ENCODE peak calls at places on chromosomes 13 and 19, in nine cellular contexts. F is CD8-positive, alpha-beta memory T cell; P is HL-60; I is CD4-positive, CD25-positive, alpha-beta regulatory T cell; C is effector memory CD4-positive, alpha-beta T cell; X is CD8-positive, alpha-beta T cell; K is stomach; D is tibial artery; L is mammary epithelial cell. R is an unnamed sample.

GRCh38 chr13:111165611-111166010 is 50.5 kb downstream of the ARHGEF7 start:
- DNase-seq in F (no peak), X (no peak), L (no peak), P (no peak), K (no peak), D (no peak), I (no peak), C (no peak), R (no peak)

GRCh38 chr19:58553799-58554493 is 959 bp downstream of the CHMP2A start:
- DNase-seq in F (no peak), I (no peak), C (no peak), K (no peak), L (no peak), X (no peak), P (no peak), D (no peak), R (no peak)

GRCh38 chr19:35120492-35120891 is 4.9 kb downstream of the FXYD3 start:
- DNase-seq in K (no peak), F (no peak), I (no peak), P (no peak), X (no peak), D (peak; percentile 60), C (no peak), L (peak; percentile 98), R (no peak)

GRCh38 chr13:114016321-114017027 is 42.6 kb upstream of the C13orf46 start:
- DNase-seq in P (no peak), X (no peak), L (no peak), F (no peak), K (no peak), I (no peak), C (no peak), D (no peak), R (no peak)

GRCh38 chr13:27132538-27132937 is 39.1 kb downstream of the USP12 start:
- DNase-seq in C (no peak), X (no peak), D (no peak), K (no peak), F (no peak), P (no peak), I (no peak), L (no peak), R (no peak)

GRCh38 chr13:95779522-95779921 is 102.6 kb downstream of the DNAJC3 start:
- DNase-seq in P (no peak), X (no peak), K (no peak), I (no peak), F (no peak), L (no peak), C (no peak), D (no peak), R (no peak)

GRCh38 chr13:44470623-44471562 is 97.3 kb downstream of the SERP2 start:
- DNase-seq in C (no peak), I (peak; percentile 24), P (no peak), K (no peak), L (no peak), X (no peak), D (no peak), F (no peak), R (no peak)

GRCh38 chr19:18675779-18676178 is 7.7 kb upstream of the CRTC1 start:
- DNase-seq in K (no peak), X (peak; percentile 22), C (no peak), L (no peak), I (peak; percentile 17), D (no peak), P (no peak), F (no peak), R (no peak)

GRCh38 chr19:10797541-10798256 is 38.3 kb downstream of the TMED1 start:
- DNase-seq in K (no peak), I (peak; percentile 78), X (peak; percentile 86), L (no peak), C (peak; percentile 82), F (peak; percentile 85), P (no peak), D (no peak), R (peak; percentile 6)

GRCh38 chr19:35216833-35217707 is 11.5 kb downstream of the FAM187B start:
- DNase-seq in F (no peak), K (peak; percentile 60), P (no peak), L (peak; percentile 40), X (peak; percentile 40), C (peak; percentile 27), D (peak; percentile 52), I (peak; percentile 61), R (no peak)

GRCh38 chr19:41924151-41925145 is 3.8 kb downstream of the ERFL start:
- DNase-seq in P (no peak), F (no peak), L (no peak), X (no peak), D (no peak), C (no peak), I (no peak), K (no peak), R (no peak)

GRCh38 chr19:50046649-50047503 is 21.1 kb downstream of the ZNF473 start:
- DNase-seq in K (peak; percentile 29), F (peak; percentile 37), C (peak; percentile 29), X (peak; percentile 64), I (peak; percentile 41), L (no peak), D (peak; percentile 66), P (no peak), R (peak; percentile 6)

GRCh38 chr19:50047686-50048085 is 21.9 kb downstream of the ZNF473 start:
- DNase-seq in X (no peak), C (no peak), D (no peak), P (no peak), L (no peak), I (no peak), F (no peak), K (no peak), R (no peak)

GRCh38 chr19:50051964-50052363 is 26.2 kb downstream of the ZNF473 start:
- DNase-seq in K (no peak), C (no peak), F (no peak), X (no peak), I (no peak), P (no peak), L (no peak), D (no peak), R (no peak)

GRCh38 chr19:50053119-50053518 is 27.3 kb downstream of the ZNF473 start:
- DNase-seq in L (no peak), P (no peak), I (no peak), X (no peak), C (no peak), K (no peak), F (no peak), D (no peak), R (no peak)

GRCh38 chr19:50050406-50051223 is 24.8 kb downstream of the ZNF473 start:
- DNase-seq in F (peak; percentile 81), I (peak; percentile 81), D (peak; percentile 91), C (peak; percentile 77), K (peak; percentile 55), P (no peak), X (peak; percentile 83), L (peak; percentile 77), R (peak; percentile 85)
- H3K27ac ChIP-seq in F (peak overlapping the region; percentile 62), I (peak overlapping the region; percentile 77), D (peak overlapping the region; percentile 62), C (peak overlapping the region; percentile 82), K (peak overlapping the region; percentile 79), P (no peak overlapping the region), X (peak overlapping the region; percentile 74), L (peak overlapping the region; percentile 39), R (peak overlapping the region; percentile 74)

GRCh38 chr13:50244355-50244912 is 229.2 kb downstream of the KCNRG start:
- DNase-seq in F (no peak), P (no peak), X (no peak), K (no peak), I (no peak), L (no peak), D (no peak), C (no peak), R (no peak)
- H3K27ac ChIP-seq in F (peak overlapping the region; percentile 14), P (no peak overlapping the region), X (no peak overlapping the region), K (no peak overlapping the region), I (no peak overlapping the region), L (no peak overlapping the region), D (no peak overlapping the region), C (no peak overlapping the region), R (no peak overlapping the region)

GRCh38 chr19:8396185-8396562 is 6.0 kb downstream of the RAB11B start:
- DNase-seq in P (no peak), X (no peak), C (no peak), K (no peak), F (no peak), I (no peak), D (no peak), L (no peak), R (no peak)

GRCh38 chr19:8395621-8396082 is 5.5 kb downstream of the RAB11B start:
- DNase-seq in I (no peak), X (no peak), D (no peak), K (no peak), L (no peak), F (no peak), C (no peak), P (no peak), R (no peak)

GRCh38 chr19:8397746-8398721 is 7.9 kb downstream of the RAB11B start:
- DNase-seq in K (no peak), L (no peak), I (no peak), D (no peak), C (no peak), F (no peak), P (no peak), X (no peak), R (peak; percentile 2)

GRCh38 chr19:8396563-8397203 is 6.5 kb downstream of the RAB11B start:
- DNase-seq in X (peak; percentile 66), L (peak; percentile 55), P (peak; percentile 42), D (no peak), F (peak; percentile 76), I (peak; percentile 62), K (peak; percentile 75), C (peak; percentile 58), R (no peak)

DNA sequence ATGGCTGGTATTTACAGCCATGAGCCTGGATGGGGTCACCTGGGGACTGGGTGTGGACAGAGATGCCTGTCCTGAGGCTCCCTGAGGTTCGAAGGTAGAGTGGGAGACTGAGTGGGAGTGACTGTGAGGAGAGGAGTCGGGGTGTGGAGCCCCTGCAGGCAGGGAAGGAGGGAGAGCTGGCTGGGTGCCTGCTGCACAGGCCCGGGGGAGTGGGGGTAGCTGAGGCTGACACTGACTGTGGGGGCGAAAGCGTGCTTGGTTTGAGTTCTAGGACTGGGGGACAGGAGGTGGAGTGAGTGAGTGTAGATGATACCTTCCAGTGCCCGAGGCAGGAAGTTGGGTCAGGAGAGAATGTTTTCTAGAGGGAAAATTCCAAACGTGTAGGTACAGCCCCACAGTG is 7.1 kb downstream of the RAB11B start:
- DNase-seq in L (peak; percentile 59), I (no peak), K (no peak), X (no peak), D (no peak), F (no peak), C (no peak), P (no peak), R (peak; percentile 23)
- H3K27ac ChIP-seq in L (peak overlapping the region; percentile 42), I (no peak overlapping the region), K (peak overlapping the region; percentile 100), X (peak overlapping the region; percentile 15), D (no peak overlapping the region), F (no peak overlapping the region), C (no peak overlapping the region), P (no peak overlapping the region), R (peak overlapping the region; percentile 98)

DNA sequence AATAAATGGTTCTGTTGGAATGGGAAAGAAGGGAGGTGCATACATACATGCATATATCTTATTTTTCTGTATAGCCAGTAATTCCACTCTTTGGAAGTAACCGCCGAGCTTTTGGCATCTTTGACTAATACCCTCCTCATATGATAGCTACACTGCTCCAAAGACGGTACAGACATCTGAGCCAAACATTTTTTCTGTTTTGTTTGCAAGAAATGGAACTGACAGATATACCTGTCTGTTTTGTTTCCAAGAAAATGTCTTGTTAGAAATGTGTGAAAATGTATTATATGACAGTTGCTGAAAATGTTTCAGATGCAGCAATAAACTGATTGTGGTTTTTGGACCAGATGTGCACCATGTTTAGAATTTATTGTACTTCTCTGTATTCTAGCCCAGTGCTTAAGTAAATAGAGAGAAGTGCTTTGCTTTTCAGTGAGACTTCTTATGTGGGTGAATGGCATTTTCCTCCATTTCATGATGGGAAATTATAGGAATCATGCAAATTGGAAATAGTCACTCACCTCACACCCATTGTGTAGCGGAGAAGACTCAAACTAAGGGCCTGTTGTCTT is 396.9 kb downstream of the KCNRG start:
- DNase-seq in I (no peak), L (no peak), K (no peak), D (no peak), P (no peak), C (no peak), F (no peak), X (no peak), R (no peak)
- H3K27ac ChIP-seq in I (no peak overlapping the region), L (peak overlapping the region; percentile 44), K (no peak overlapping the region), D (no peak overlapping the region), P (no peak overlapping the region), C (no peak overlapping the region), F (no peak overlapping the region), X (no peak overlapping the region), R (no peak overlapping the region)

R was measured in caudate nucleus.